ENCODE peak calls at places on chromosomes 12 and 14, in five cellular contexts. G is GM23248, B is endothelial cell of umbilical vein, V is HepG2, J is astrocyte. R is an unnamed sample.

GRCh38 chr12:101051901-101052550 is 158.0 kb downstream of the SLC5A8 start:
- DNase-seq in B (peak), G (peak), J (peak), V (peak), R (peak)

GRCh38 chr12:108914031-108914630 is 34.2 kb downstream of the DAO start:
- DNase-seq in V (no peak), G (peak), J (peak), B (no peak), R (peak)

GRCh38 chr12:80353254-80353653 is 90.8 kb upstream of the PTPRQ start:
- DNase-seq in B (peak), V (peak), G (peak), J (peak), R (peak)

GRCh38 chr14:79730911-79731310 is 480.4 kb downstream of the DIO2 start:
- DNase-seq in J (peak), G (no peak), B (no peak), V (no peak), R (no peak)

GRCh38 chr14:65303185-65303901 is 109.2 kb upstream of the FUT8 start:
- DNase-seq in J (peak), G (peak), B (no peak), V (no peak), R (peak)

GRCh38 chr12:120094485-120094884 is 22.1 kb downstream of the RAB35 start:
- DNase-seq in B (no peak), J (no peak), G (no peak), V (no peak), R (no peak)

GRCh38 chr14:99320105-99320572 is 48.1 kb upstream of the BCL11B start:
- DNase-seq in J (no peak), G (peak), V (peak), B (peak), R (peak)

GRCh38 chr12:130435826-130436225 is 98.1 kb downstream of the PIWIL1 start:
- DNase-seq in B (no peak), G (no peak), J (no peak), V (no peak), R (no peak)

GRCh38 chr12:63403256-63403655 is 252.3 kb upstream of the AVPR1A start:
- DNase-seq in B (no peak), G (no peak), J (no peak), V (no peak), R (no peak)

GRCh38 chr14:22112004-22112403 is 438.4 kb upstream of the OR4E1 start:
- DNase-seq in V (peak), J (no peak), B (peak), G (no peak), R (no peak)

GRCh38 chr14:90383731-90384542 is 12.9 kb upstream of the CALM1 start:
- DNase-seq in V (peak), G (peak), J (peak), B (peak), R (no peak)

GRCh38 chr14:74599201-74599809 is 12.7 kb downstream of the LTBP2 start:
- DNase-seq in J (no peak), B (peak), G (peak), V (no peak), R (no peak)

GRCh38 chr12:118430516-118430915 is 54.2 kb downstream of the SUDS3 start:
- DNase-seq in V (no peak), G (peak), B (no peak), J (no peak), R (no peak)

GRCh38 chr12:132392389-132393244 is 63.2 kb upstream of the GALNT9 start:
- DNase-seq in V (no peak), G (no peak), J (no peak), B (no peak), R (no peak)

GRCh38 chr12:52878507-52879393 is 26.1 kb downstream of the KRT8 start:
- DNase-seq in G (no peak), B (no peak), J (no peak), V (no peak), R (no peak)

GRCh38 chr14:55864890-55865655 is 253.1 kb upstream of the PELI2 start:
- DNase-seq in B (no peak), J (no peak), G (no peak), V (no peak), R (no peak)

GRCh38 chr14:73752297-73752992 is 38.3 kb upstream of the PNMA1 start:
- DNase-seq in B (peak), G (peak), J (peak), V (no peak), R (peak)

GRCh38 chr12:6958609-6959375 is 7.6 kb downstream of the PTPN6 start:
- DNase-seq in G (no peak), J (no peak), V (no peak), B (no peak), R (no peak)

GRCh38 chr14:39682000-39682399 is 249.8 kb upstream of the FBXO33 start:
- DNase-seq in G (no peak), V (no peak), J (no peak), B (no peak), R (no peak)

GRCh38 chr12:27351476-27351875 is 18.8 kb downstream of the BMAL2 start:
- DNase-seq in V (no peak), B (no peak), J (no peak), G (no peak), R (no peak)

GRCh38 chr12:86660488-86661171 is 404.4 kb upstream of the MGAT4C start:
- DNase-seq in B (peak), G (peak), V (no peak), J (peak), R (peak)

GRCh38 chr12:31238764-31239387 is 87.1 kb downstream of the SINHCAF start:
- DNase-seq in G (peak), B (peak), V (peak), J (peak), R (peak)

GRCh38 chr12:14949631-14950030 is 11.3 kb upstream of the ERP27 start:
- DNase-seq in G (no peak), B (no peak), J (no peak), V (no peak), R (no peak)

GRCh38 chr14:103887170-103887501 is 39.8 kb upstream of the PPP1R13B start:
- DNase-seq in B (no peak), G (no peak), J (no peak), V (no peak), R (no peak)

GRCh38 chr14:28773917-28774691 is 7.5 kb downstream of the FOXG1 start:
- DNase-seq in V (no peak), B (no peak), J (peak), G (peak), R (no peak)

GRCh38 chr12:86134571-86134970 is 121.6 kb downstream of the MGAT4C start:
- DNase-seq in J (peak), G (peak), V (no peak), B (no peak), R (no peak)

GRCh38 chr14:98173291-98173690 is 1098.7 kb downstream of the BCL11B start:
- DNase-seq in J (no peak), G (no peak), V (no peak), B (no peak), R (no peak)

GRCh38 chr12:65728913-65729793 is 95.1 kb upstream of the HMGA2 start:
- DNase-seq in J (peak), B (peak), V (no peak), G (peak), R (peak)

GRCh38 chr12:91984571-91984970 is 161.1 kb downstream of the BTG1 start:
- DNase-seq in V (no peak), J (peak), B (peak), G (peak), R (no peak)

DNA sequence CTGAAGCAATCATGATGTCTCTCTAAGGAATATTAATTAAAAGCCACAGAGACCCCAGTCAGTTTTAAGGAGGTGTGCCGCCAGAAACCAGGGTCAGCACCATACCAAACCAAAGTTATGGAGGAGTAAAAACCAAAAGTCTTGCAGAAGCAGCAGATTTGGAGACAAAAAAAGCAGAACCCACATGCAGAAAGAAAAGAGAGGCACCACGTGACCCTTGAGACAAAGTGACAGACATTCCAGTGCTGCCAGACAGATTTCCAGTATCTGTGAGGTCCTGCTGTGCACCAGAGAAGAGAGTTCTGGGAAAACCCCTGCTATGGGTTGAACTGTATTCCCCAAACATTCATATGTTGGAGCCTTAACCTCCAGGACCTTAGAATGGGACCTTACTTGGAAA is 59.7 kb downstream of the CAPZA3 start:
- DNase-seq in G (no peak), B (no peak), V (no peak), J (no peak), R (no peak)
- H2AFZ ChIP-seq in G (no peak), B (no peak), V (no peak), J (no peak), R (no peak)

GRCh38 chr12:54363610-54364009 is 676 bp downstream of the GPR84 start:
- DNase-seq in B (no peak), G (no peak), J (no peak), V (no peak), R (no peak)
- H3K9ac ChIP-seq in B (no peak), G (no peak), J (no peak), V (no peak), R (no peak)

DNA sequence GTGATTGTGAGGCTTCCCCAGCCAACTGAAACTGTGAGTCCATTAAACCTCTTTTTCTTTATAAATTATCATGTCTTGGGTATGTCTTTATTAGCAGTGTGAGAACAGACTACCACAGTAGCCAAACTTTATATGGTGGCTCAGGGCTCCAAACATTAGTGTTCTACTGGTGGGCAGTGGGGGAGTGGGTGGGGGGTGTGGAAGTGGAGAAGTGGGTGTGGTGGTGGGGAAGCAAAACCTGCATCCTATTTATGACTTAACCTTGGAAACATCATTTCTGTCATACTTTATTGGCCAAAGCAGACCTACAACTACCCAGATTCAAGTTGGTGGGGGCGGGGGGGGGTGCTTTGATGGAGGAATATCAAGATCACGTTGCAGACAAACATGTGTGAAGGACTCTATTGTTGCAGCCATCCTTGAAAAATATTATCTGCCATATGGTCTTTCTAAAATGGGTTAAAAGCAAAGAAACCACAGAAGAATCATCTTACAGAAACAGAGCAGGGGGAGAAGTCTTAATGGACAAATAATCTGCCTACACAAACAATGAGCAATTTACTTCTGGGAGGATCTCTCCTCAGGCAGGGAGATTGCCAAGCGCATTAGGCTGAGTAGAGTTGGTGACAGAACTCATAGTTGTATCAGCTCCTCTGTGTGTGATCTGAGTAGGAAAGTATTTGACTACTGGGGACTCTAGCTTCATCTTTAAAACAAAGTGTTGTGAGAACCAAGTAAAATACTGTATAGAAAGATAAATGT is 1.4 kb upstream of the PWP1 start:
- DNase-seq in G (peak), V (no peak), J (peak), B (no peak), R (no peak)
- H2AFZ ChIP-seq in G (peak), V (no peak), J (peak), B (peak), R (peak)

GRCh38 chr12:93301171-93301570 is 76.6 kb upstream of the NUDT4 start:
- DNase-seq in V (no peak), G (no peak), B (no peak), J (no peak), R (no peak)

GRCh38 chr12:93299262-93299846 is 78.4 kb upstream of the NUDT4 start:
- DNase-seq in J (no peak), V (no peak), B (no peak), G (no peak), R (no peak)

GRCh38 chr12:93300611-93301021 is 77.1 kb upstream of the NUDT4 start:
- DNase-seq in B (no peak), J (no peak), G (no peak), V (peak), R (no peak)

GRCh38 chr12:93297032-93297431 is 80.7 kb upstream of the NUDT4 start:
- DNase-seq in V (no peak), J (no peak), B (no peak), G (no peak), R (no peak)

DNA sequence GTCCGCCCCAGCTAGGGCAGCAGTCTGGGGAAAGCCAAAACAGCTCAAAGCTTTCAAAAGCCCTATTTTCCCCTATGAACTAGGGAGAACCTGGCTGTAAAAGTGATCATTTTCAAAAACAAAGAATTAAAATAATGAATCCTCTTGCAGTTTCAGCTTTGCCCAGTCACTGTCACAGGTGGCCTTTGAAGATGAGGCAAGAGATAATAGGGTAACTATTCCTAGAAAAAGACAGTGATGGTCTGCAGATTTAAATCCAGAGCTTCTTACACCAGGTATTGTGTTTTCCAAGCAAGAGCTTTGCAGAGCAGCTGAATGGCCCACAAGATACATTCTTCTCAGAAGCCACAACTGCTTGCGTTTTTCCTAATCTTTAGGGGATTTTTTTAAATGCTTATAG is 80.2 kb upstream of the NUDT4 start:
- DNase-seq in J (no peak), V (no peak), B (no peak), G (no peak), R (no peak)
- H3K9ac ChIP-seq in J (no peak), V (no peak), B (no peak), G (no peak), R (no peak)

R was measured in mammary epithelial cell.